ENCODE peak calls at places on chromosomes 11 and 22, in nine cellular contexts. S is H9, W is PC-9, L is neural progenitor cell, O is OCI-LY7, I is K562, Y is A549, P is MM.1S, H is mammary epithelial cell. A is an unnamed sample.
A peak's percentile ranks its signal among the peaks of the same experiment; 100 is the strongest.

GRCh38 chr11:5737091-5737490 is 843 bp downstream of the OR56B1 start:
- DNase-seq in O (no peak), I (no peak), L (no peak), W (no peak), S (no peak), Y (peak; percentile 15), H (no peak), P (no peak), A (peak; percentile 77)

GRCh38 chr11:86459682-86460460 is 85.2 kb downstream of the CCDC81 start:
- DNase-seq in O (no peak), P (no peak), Y (peak; percentile 74), L (no peak), H (peak; percentile 84), I (no peak), W (peak; percentile 96), S (peak; percentile 45), A (peak; percentile 95)

GRCh38 chr11:11983427-11983826 is 25.0 kb downstream of the DKK3 start:
- DNase-seq in S (peak; percentile 17), O (no peak), L (no peak), W (no peak), H (no peak), I (no peak), P (no peak), Y (no peak), A (no peak)

GRCh38 chr11:27444801-27445215 is 27.8 kb downstream of the LGR4 start:
- DNase-seq in S (peak; percentile 89), W (peak; percentile 63), I (no peak), P (no peak), H (no peak), Y (no peak), L (peak; percentile 93), O (no peak), A (no peak)

GRCh38 chr11:46382644-46383403 is 1.4 kb downstream of the MDK start:
- DNase-seq in W (peak; percentile 34), H (no peak), S (peak; percentile 75), I (no peak), Y (peak; percentile 75), L (peak; percentile 72), O (no peak), P (no peak), A (peak; percentile 38)

GRCh38 chr11:44256673-44257291 is 53.2 kb downstream of the ALX4 start:
- DNase-seq in H (no peak), Y (no peak), O (no peak), S (no peak), I (no peak), P (peak; percentile 70), W (no peak), L (no peak), A (no peak)

GRCh38 chr22:17303840-17304779 is 65.2 kb upstream of the CECR2 start:
- DNase-seq in W (no peak), L (no peak), P (peak; percentile 70), O (peak; percentile 41), S (no peak), Y (no peak), H (no peak), I (no peak), A (no peak)

GRCh38 chr22:36898690-36899089 is 14.7 kb upstream of the CSF2RB start:
- DNase-seq in I (no peak), O (no peak), P (no peak), W (no peak), Y (no peak), L (no peak), S (no peak), H (no peak), A (no peak)

GRCh38 chr22:48829908-48830307 is 997.8 kb downstream of the BRD1 start:
- DNase-seq in S (no peak), W (no peak), L (no peak), P (no peak), I (no peak), Y (no peak), O (no peak), H (no peak), A (no peak)

GRCh38 chr11:126129681-126130671 is 67.3 kb upstream of the CDON start:
- DNase-seq in Y (no peak), W (no peak), L (no peak), I (no peak), S (no peak), P (no peak), H (no peak), O (no peak), A (no peak)

GRCh38 chr22:45518580-45518991 is 15.9 kb downstream of the FBLN1 start:
- DNase-seq in L (no peak), O (no peak), P (no peak), W (peak; percentile 80), S (no peak), Y (no peak), I (no peak), H (peak; percentile 70), A (no peak)

DNA sequence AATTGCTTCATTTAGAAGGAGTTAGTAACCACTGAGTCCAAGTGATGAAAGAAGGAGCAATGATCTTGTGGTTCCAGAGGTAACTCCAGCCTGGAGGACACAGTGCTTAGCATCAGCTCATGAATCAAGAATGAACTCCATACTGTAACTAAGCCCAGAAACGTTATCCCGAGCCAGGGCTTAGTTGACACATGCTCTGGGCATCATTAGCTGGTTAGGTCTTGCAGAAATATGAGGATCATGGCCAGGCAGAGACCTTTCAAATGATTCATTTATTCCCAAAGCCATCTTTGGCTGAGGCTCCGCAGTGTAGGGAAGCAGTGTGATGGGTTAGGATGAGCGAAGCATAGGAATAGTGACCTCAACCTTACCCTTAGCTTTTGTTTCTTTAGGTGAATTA is 277.4 kb downstream of the FAM76B start:
- DNase-seq in H (peak; percentile 90), I (no peak), P (no peak), L (no peak), O (no peak), Y (peak; percentile 36), S (no peak), W (no peak), A (peak; percentile 93)
- H3K4me2 ChIP-seq in H (peak overlapping the region; percentile 62), I (peak overlapping the region; percentile 25), P (no peak overlapping the region), L (no peak overlapping the region), O (no peak overlapping the region), Y (peak overlapping the region; percentile 68), S (no peak overlapping the region), W (no peak overlapping the region), A (no peak overlapping the region)

DNA sequence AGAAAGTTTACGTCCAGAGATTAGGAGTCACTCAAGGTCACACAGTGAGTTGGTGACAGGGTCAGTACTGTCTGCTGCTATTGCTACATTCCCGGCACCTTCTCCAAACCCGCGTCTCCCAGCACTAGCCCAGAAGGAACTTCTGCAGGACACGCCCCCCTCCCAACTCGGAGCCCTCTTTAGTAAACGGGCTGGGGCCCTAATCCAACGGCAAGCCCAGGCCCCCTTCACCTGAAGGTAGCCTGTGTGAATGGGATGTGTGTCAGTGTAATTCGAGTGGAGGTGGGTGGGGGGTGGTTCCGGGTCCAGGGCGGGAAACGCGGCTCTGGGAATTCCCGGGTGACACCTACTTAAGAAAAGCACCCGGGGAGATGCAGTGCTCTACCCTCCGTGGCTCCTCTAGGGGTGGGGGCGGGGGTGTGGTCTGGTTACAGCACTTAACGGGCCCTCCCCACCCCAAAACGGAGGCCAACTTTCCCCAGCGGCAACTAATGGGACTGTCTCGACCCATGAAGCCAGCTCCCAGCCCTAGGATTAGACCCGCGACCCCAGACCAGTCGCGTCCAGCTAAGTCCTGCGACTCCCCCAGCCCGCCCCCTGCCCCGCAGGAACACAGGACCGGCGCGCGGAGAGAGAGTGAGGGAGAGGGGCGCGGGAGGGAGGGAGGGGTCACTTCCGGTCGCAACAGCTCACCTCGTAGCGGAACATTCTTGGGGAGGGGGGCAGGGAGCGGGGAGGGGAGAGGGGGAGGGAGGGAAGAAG is 468 bp downstream of the PATL1 start:
- DNase-seq in S (peak; percentile 71), L (peak; percentile 94), P (peak; percentile 40), W (peak; percentile 52), H (peak; percentile 71), O (no peak), I (peak; percentile 77), Y (peak; percentile 55), A (peak; percentile 46)
- TF ChIP-seq CTCF in S (peak; percentile 38), L (peak; percentile 35), P (peak; percentile 20), W (peak; percentile 27), H (peak; percentile 34), O (peak; percentile 20), I (peak; percentile 22), Y (no peak), A (peak; percentile 21)

GRCh38 chr22:19331474-19331873 is 40.0 kb upstream of the CLTCL1 start:
- DNase-seq in Y (no peak), H (no peak), O (no peak), I (no peak), S (no peak), W (no peak), L (no peak), P (no peak), A (no peak)

GRCh38 chr22:19331975-19332374 is 40.5 kb upstream of the CLTCL1 start:
- DNase-seq in L (no peak), Y (no peak), P (no peak), W (no peak), S (no peak), H (no peak), O (no peak), I (peak; percentile 40), A (no peak)

GRCh38 chr22:19341500-19341899 is 50.0 kb upstream of the CLTCL1 start:
- DNase-seq in S (no peak), O (no peak), I (no peak), Y (no peak), W (no peak), H (no peak), P (no peak), L (no peak), A (no peak)

GRCh38 chr22:19337137-19337536 is 45.6 kb upstream of the CLTCL1 start:
- DNase-seq in I (no peak), W (no peak), H (no peak), O (peak; percentile 5), Y (no peak), L (no peak), P (no peak), S (no peak), A (no peak)

DNA sequence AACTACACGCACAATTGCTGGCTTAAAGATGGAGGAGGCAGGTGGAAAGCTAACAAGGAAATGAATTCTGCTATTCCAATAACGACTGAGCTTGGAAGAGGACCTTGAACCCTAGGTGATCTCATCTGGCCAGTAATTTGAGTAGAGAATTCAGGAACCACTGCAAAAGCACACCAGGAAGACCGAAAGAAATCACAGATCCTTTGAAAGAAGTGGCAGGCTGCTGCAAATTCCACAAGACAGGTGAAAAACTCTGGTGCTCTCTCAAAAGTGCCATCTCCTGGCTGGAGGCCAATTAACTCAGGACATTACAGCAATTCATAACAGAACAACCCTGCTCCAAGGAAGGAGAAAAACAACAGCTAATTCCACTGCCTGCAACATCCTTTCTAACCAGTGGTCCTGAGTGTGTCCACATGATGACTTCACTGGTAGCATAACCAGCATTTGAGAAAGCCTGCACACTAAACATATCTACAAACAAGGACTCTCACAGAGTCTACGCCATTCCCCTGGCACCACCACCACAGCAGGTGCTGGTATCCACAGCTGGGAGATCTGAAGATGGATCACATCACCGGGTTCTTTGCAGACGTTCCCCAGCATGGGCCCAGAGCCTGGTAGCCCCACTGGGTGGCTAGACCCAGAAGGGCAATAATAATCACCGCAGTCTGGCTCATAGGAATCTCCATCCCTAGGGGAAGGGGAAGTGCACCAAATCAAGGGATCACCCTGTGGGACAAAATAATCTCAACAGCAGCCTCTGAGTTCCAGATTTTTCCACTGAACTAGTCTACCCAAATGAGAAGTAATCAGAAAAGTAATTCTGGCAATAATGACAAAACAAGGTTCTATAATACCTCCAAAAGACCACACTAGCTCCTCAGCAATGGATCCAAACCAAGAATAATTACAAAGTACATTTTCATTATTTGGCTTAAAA is 44.9 kb upstream of the CLTCL1 start:
- DNase-seq in Y (no peak), P (no peak), S (no peak), L (no peak), H (no peak), I (peak; percentile 16), O (no peak), W (no peak), A (no peak)
- H3K9me3 ChIP-seq in Y (peaks cover 7% of the 10 kb centered on the region), P (no peaks in the 10 kb centered on the region), S (no peaks in the 10 kb centered on the region), L (no peaks in the 10 kb centered on the region), H (no peaks in the 10 kb centered on the region), I (peaks cover 31% of the 10 kb centered on the region), O (peaks cover 44% of the 10 kb centered on the region), W (no peaks in the 10 kb centered on the region), A (no peaks in the 10 kb centered on the region)

GRCh38 chr11:130390071-130390758 is 38.2 kb downstream of the ADAMTS8 start:
- DNase-seq in O (peak; percentile 9), H (peak; percentile 48), L (no peak), Y (peak; percentile 52), W (peak; percentile 35), I (no peak), P (no peak), S (no peak), A (peak; percentile 80)
- H3K4me2 ChIP-seq in O (no peak overlapping the region), H (no peak overlapping the region), L (no peak overlapping the region), Y (peak overlapping the region; percentile 45), W (no peak overlapping the region), I (no peak overlapping the region), P (no peak overlapping the region), S (no peak overlapping the region), A (peak overlapping the region; percentile 60)

A was measured in fibroblast of lung.